ENCODE peak calls at places on chromosomes 16 and 17, in seven cellular contexts. S is RWPE1, N is nephron progenitor cell, M is midbrain, G is right lobe of liver, E is COR-L47, H is hepatic stellate cell. X is an unnamed sample.

GRCh38 chr17:64974750-64975317 is 55.6 kb upstream of the LRRC37A3 start:
- DNase-seq in S (no peak), M (no peak), E (no peak), G (no peak), H (no peak), N (no peak), X (no peak)

GRCh38 chr17:72954595-72954994 is 137.9 kb downstream of the SLC39A11 start:
- DNase-seq in G (no peak), M (no peak), E (no peak), N (no peak), H (no peak), S (no peak), X (no peak)

GRCh38 chr16:53191413-53191812 is 136.6 kb downstream of the CHD9 start:
- DNase-seq in N (no peak), M (no peak), S (no peak), E (no peak), G (no peak), H (no peak), X (no peak)

GRCh38 chr17:75783069-75783783 is 1.4 kb upstream of the UNK start:
- DNase-seq in M (peak), S (no peak), H (no peak), G (no peak), E (peak), N (no peak), X (peak)

GRCh38 chr16:18792836-18793433 is 2.8 kb upstream of the RPS15A start:
- DNase-seq in S (no peak), N (no peak), M (no peak), E (no peak), G (no peak), H (no peak), X (no peak)

GRCh38 chr17:51765558-51766145 is 392.9 kb downstream of the CA10 start:
- DNase-seq in H (no peak), M (no peak), E (no peak), S (no peak), N (no peak), G (no peak), X (no peak)

GRCh38 chr16:23962001-23962400 is 126.2 kb downstream of the PRKCB start:
- DNase-seq in S (no peak), G (no peak), E (no peak), N (no peak), M (no peak), H (no peak), X (no peak)

GRCh38 chr17:74019860-74020259 is 183.6 kb upstream of the RPL38 start:
- DNase-seq in S (no peak), H (no peak), E (no peak), G (no peak), N (no peak), M (no peak), X (no peak)

GRCh38 chr16:70693231-70693671 is 7.4 kb upstream of the MTSS2 start:
- DNase-seq in M (no peak), H (no peak), G (no peak), S (no peak), E (no peak), N (no peak), X (no peak)

GRCh38 chr17:67359960-67360817 is 6.2 kb downstream of the PSMD12 start:
- DNase-seq in S (no peak), E (peak), H (no peak), G (no peak), M (no peak), N (no peak), X (no peak)

GRCh38 chr17:78644259-78644658 is 67.1 kb upstream of the DNAH17 start:
- DNase-seq in G (no peak), H (no peak), N (no peak), E (no peak), S (no peak), M (no peak), X (no peak)

GRCh38 chr16:87178977-87179376 is 138.2 kb downstream of the C16orf95 start:
- DNase-seq in E (no peak), G (peak), H (peak), M (no peak), N (no peak), S (peak), X (peak)

GRCh38 chr17:17366941-17367885 is 64.0 kb downstream of the NT5M start:
- DNase-seq in H (no peak), M (no peak), E (no peak), G (no peak), S (no peak), N (peak), X (no peak)

GRCh38 chr17:1629647-1630310 is 1.1 kb upstream of the SLC43A2 start:
- DNase-seq in S (no peak), H (peak), M (peak), E (no peak), N (peak), G (peak), X (peak)

GRCh38 chr16:17803625-17804410 is 333.1 kb upstream of the XYLT1 start:
- DNase-seq in M (no peak), S (peak), E (no peak), G (no peak), N (no peak), H (no peak), X (no peak)

GRCh38 chr16:8931864-8932263 is 31.8 kb downstream of the USP7 start:
- DNase-seq in E (no peak), H (peak), N (peak), S (peak), G (no peak), M (peak), X (peak)

GRCh38 chr16:49932943-49933342 is 77.0 kb upstream of the ZNF423 start:
- DNase-seq in N (no peak), E (no peak), M (no peak), S (no peak), H (no peak), G (no peak), X (no peak)

GRCh38 chr16:83211711-83212110 is 584.9 kb downstream of the CDH13 start:
- DNase-seq in H (no peak), G (no peak), S (no peak), E (no peak), N (no peak), M (no peak), X (no peak)

GRCh38 chr16:80804061-80804450 is 342 bp downstream of the CDYL2 start:
- DNase-seq in M (peak), G (peak), E (peak), H (peak), S (no peak), N (no peak), X (peak)

GRCh38 chr17:58325976-58326468 is 2.6 kb downstream of the TSPOAP1 start:
- DNase-seq in N (no peak), S (no peak), G (no peak), H (no peak), M (no peak), E (no peak), X (no peak)

GRCh38 chr16:56977256-56977655 is 12.1 kb upstream of the NLRC5 start:
- DNase-seq in H (no peak), E (no peak), N (no peak), M (no peak), S (no peak), G (no peak), X (no peak)

GRCh38 chr17:80460286-80460881 is 16.0 kb downstream of the NPTX1 start:
- DNase-seq in S (no peak), N (no peak), H (peak), M (peak), G (no peak), E (no peak), X (no peak)

GRCh38 chr17:81329279-81329926 is 34.3 kb upstream of the SLC38A10 start:
- DNase-seq in G (peak), M (no peak), H (peak), E (no peak), N (peak), S (peak), X (peak)

GRCh38 chr17:38403491-38403890 is 24.8 kb upstream of the ARHGAP23 start:
- DNase-seq in S (peak), M (no peak), G (no peak), E (peak), N (no peak), H (no peak), X (no peak)

GRCh38 chr16:86110726-86111125 is 211.8 kb downstream of the IRF8 start:
- DNase-seq in E (no peak), M (no peak), G (no peak), N (no peak), H (no peak), S (no peak), X (no peak)

GRCh38 chr16:49754495-49755290 is 101.2 kb downstream of the ZNF423 start:
- DNase-seq in S (no peak), M (no peak), N (no peak), G (peak), H (no peak), E (peak), X (peak)

GRCh38 chr17:29170682-29171081 is 9.5 kb downstream of the MYO18A start:
- DNase-seq in G (no peak), H (no peak), S (no peak), E (no peak), M (no peak), N (no peak), X (no peak)

GRCh38 chr17:62892870-62893338 is 73.1 kb upstream of the TANC2 start:
- DNase-seq in N (no peak), H (peak), G (peak), M (peak), S (peak), E (no peak), X (no peak)

GRCh38 chr17:58536541-58536940 is 22.1 kb upstream of the MTMR4 start:
- DNase-seq in E (no peak), M (no peak), N (no peak), S (no peak), H (no peak), G (no peak), X (no peak)

GRCh38 chr17:48814504-48814903 is 2.5 kb downstream of the TTLL6 start:
- DNase-seq in N (peak), M (peak), S (peak), H (peak), E (peak), G (peak), X (peak)

GRCh38 chr17:3678095-3678820 is 9.6 kb downstream of the EMC6 start:
- DNase-seq in S (no peak), G (no peak), H (no peak), N (peak), M (no peak), E (no peak), X (no peak)

GRCh38 chr17:27848941-27849340 is 44.2 kb downstream of the LYRM9 start:
- DNase-seq in H (no peak), N (no peak), S (no peak), M (no peak), G (no peak), E (peak), X (no peak)

GRCh38 chr16:30185683-30186421 is 2.5 kb downstream of the CORO1A start:
- DNase-seq in S (no peak), G (peak), E (no peak), M (peak), N (no peak), H (no peak), X (peak)

X was measured in body of pancreas.